ENCODE peak calls at places on chromosomes 5 and 9, in six cellular contexts. One of them, this sample, is unnamed.

GRCh38 chr5:35158627-35159369 is 71.5 kb downstream of the PRLR start:
- DNase-seq in EL: no peak
- DNase-seq in ACHN: no peak
- DNase-seq in GM12892: no peak
- DNase-seq in T-helper 2 cell: no peak
- DNase-seq in activated T-helper 2 cell treated with anti-CD3 and anti-CD28 coated beads, Interferon-gamma antibody, Interleukin-2, Interleukin-4, amounts not matched to agents 10 μg/mL and 5 μg/mL and 100 μg/mL, durations not matched to agents 14 hours and 24 hours and 36 hours: no peak
- DNase-seq in this sample: no peak

GRCh38 chr5:78889759-78890158 is 95.4 kb downstream of the ARSB start:
- DNase-seq in EL: peak; percentile 68
- DNase-seq in ACHN: no peak
- DNase-seq in GM12892: no peak
- DNase-seq in T-helper 2 cell: no peak
- DNase-seq in activated T-helper 2 cell treated with anti-CD3 and anti-CD28 coated beads, Interferon-gamma antibody, Interleukin-2, Interleukin-4, amounts not matched to agents 10 μg/mL and 5 μg/mL and 100 μg/mL, durations not matched to agents 14 hours and 24 hours and 36 hours: no peak
- DNase-seq in this sample: no peak

GRCh38 chr9:96660693-96661248 is 5.7 kb upstream of the PRXL2C start:
- DNase-seq in EL: no peak
- DNase-seq in ACHN: no peak
- DNase-seq in GM12892: no peak
- DNase-seq in T-helper 2 cell: no peak
- DNase-seq in activated T-helper 2 cell treated with anti-CD3 and anti-CD28 coated beads, Interferon-gamma antibody, Interleukin-2, Interleukin-4, amounts not matched to agents 10 μg/mL and 5 μg/mL and 100 μg/mL, durations not matched to agents 14 hours and 24 hours and 36 hours: no peak
- DNase-seq in this sample: no peak

GRCh38 chr9:13278368-13279246 is 885 bp downstream of the MPDZ start:
- DNase-seq in EL: peak; percentile 72
- DNase-seq in ACHN: peak; percentile 66
- DNase-seq in GM12892: no peak
- DNase-seq in T-helper 2 cell: no peak
- DNase-seq in activated T-helper 2 cell treated with anti-CD3 and anti-CD28 coated beads, Interferon-gamma antibody, Interleukin-2, Interleukin-4, amounts not matched to agents 10 μg/mL and 5 μg/mL and 100 μg/mL, durations not matched to agents 14 hours and 24 hours and 36 hours: no peak
- DNase-seq in this sample: peak; percentile 82

GRCh38 chr9:78559449-78559885 is 262.5 kb downstream of the PSAT1 start:
- DNase-seq in EL: peak; percentile 85
- DNase-seq in ACHN: no peak
- DNase-seq in GM12892: no peak
- DNase-seq in T-helper 2 cell: no peak
- DNase-seq in activated T-helper 2 cell treated with anti-CD3 and anti-CD28 coated beads, Interferon-gamma antibody, Interleukin-2, Interleukin-4, amounts not matched to agents 10 μg/mL and 5 μg/mL and 100 μg/mL, durations not matched to agents 14 hours and 24 hours and 36 hours: no peak
- DNase-seq in this sample: no peak

GRCh38 chr5:171867786-171868185 is 82.2 kb downstream of the SMIM23 start:
- DNase-seq in EL: peak; percentile 38
- DNase-seq in ACHN: no peak
- DNase-seq in GM12892: no peak
- DNase-seq in T-helper 2 cell: no peak
- DNase-seq in activated T-helper 2 cell treated with anti-CD3 and anti-CD28 coated beads, Interferon-gamma antibody, Interleukin-2, Interleukin-4, amounts not matched to agents 10 μg/mL and 5 μg/mL and 100 μg/mL, durations not matched to agents 14 hours and 24 hours and 36 hours: no peak
- DNase-seq in this sample: no peak

GRCh38 chr5:127934791-127935256 is 148.7 kb upstream of the SLC12A2 start:
- DNase-seq in EL: peak; percentile 66
- DNase-seq in ACHN: peak; percentile 72
- DNase-seq in GM12892: no peak
- DNase-seq in T-helper 2 cell: no peak
- DNase-seq in activated T-helper 2 cell treated with anti-CD3 and anti-CD28 coated beads, Interferon-gamma antibody, Interleukin-2, Interleukin-4, amounts not matched to agents 10 μg/mL and 5 μg/mL and 100 μg/mL, durations not matched to agents 14 hours and 24 hours and 36 hours: no peak
- DNase-seq in this sample: no peak

GRCh38 chr5:6418679-6419276 is 29.9 kb upstream of the UBE2QL1 start:
- DNase-seq in EL: no peak
- DNase-seq in ACHN: no peak
- DNase-seq in GM12892: no peak
- DNase-seq in T-helper 2 cell: no peak
- DNase-seq in activated T-helper 2 cell treated with anti-CD3 and anti-CD28 coated beads, Interferon-gamma antibody, Interleukin-2, Interleukin-4, amounts not matched to agents 10 μg/mL and 5 μg/mL and 100 μg/mL, durations not matched to agents 14 hours and 24 hours and 36 hours: no peak
- DNase-seq in this sample: no peak

GRCh38 chr9:104177003-104177611 is 83.0 kb downstream of the SMC2 start:
- DNase-seq in EL: peak; percentile 11
- DNase-seq in ACHN: peak; percentile 21
- DNase-seq in GM12892: no peak
- DNase-seq in T-helper 2 cell: no peak
- DNase-seq in activated T-helper 2 cell treated with anti-CD3 and anti-CD28 coated beads, Interferon-gamma antibody, Interleukin-2, Interleukin-4, amounts not matched to agents 10 μg/mL and 5 μg/mL and 100 μg/mL, durations not matched to agents 14 hours and 24 hours and 36 hours: no peak
- DNase-seq in this sample: peak; percentile 7

GRCh38 chr5:1190915-1191314 is 10.5 kb upstream of the SLC6A19 start:
- DNase-seq in EL: no peak
- DNase-seq in ACHN: no peak
- DNase-seq in GM12892: no peak
- DNase-seq in T-helper 2 cell: no peak
- DNase-seq in activated T-helper 2 cell treated with anti-CD3 and anti-CD28 coated beads, Interferon-gamma antibody, Interleukin-2, Interleukin-4, amounts not matched to agents 10 μg/mL and 5 μg/mL and 100 μg/mL, durations not matched to agents 14 hours and 24 hours and 36 hours: no peak
- DNase-seq in this sample: no peak

GRCh38 chr5:148998174-148998797 is 64.6 kb downstream of the SH3TC2 start:
- DNase-seq in EL: peak; percentile 73
- DNase-seq in ACHN: peak; percentile 81
- DNase-seq in GM12892: no peak
- DNase-seq in T-helper 2 cell: peak; percentile 24
- DNase-seq in activated T-helper 2 cell treated with anti-CD3 and anti-CD28 coated beads, Interferon-gamma antibody, Interleukin-2, Interleukin-4, amounts not matched to agents 10 μg/mL and 5 μg/mL and 100 μg/mL, durations not matched to agents 14 hours and 24 hours and 36 hours: no peak
- DNase-seq in this sample: peak; percentile 64

GRCh38 chr5:115377468-115378217 is 81.2 kb upstream of the CCDC112 start:
- DNase-seq in EL: peak; percentile 88
- DNase-seq in ACHN: peak; percentile 58
- DNase-seq in GM12892: no peak
- DNase-seq in T-helper 2 cell: no peak
- DNase-seq in activated T-helper 2 cell treated with anti-CD3 and anti-CD28 coated beads, Interferon-gamma antibody, Interleukin-2, Interleukin-4, amounts not matched to agents 10 μg/mL and 5 μg/mL and 100 μg/mL, durations not matched to agents 14 hours and 24 hours and 36 hours: no peak
- DNase-seq in this sample: peak; percentile 16

GRCh38 chr5:112931473-112931872 is 9.4 kb upstream of the REEP5 start:
- DNase-seq in EL: no peak
- DNase-seq in ACHN: no peak
- DNase-seq in GM12892: no peak
- DNase-seq in T-helper 2 cell: no peak
- DNase-seq in activated T-helper 2 cell treated with anti-CD3 and anti-CD28 coated beads, Interferon-gamma antibody, Interleukin-2, Interleukin-4, amounts not matched to agents 10 μg/mL and 5 μg/mL and 100 μg/mL, durations not matched to agents 14 hours and 24 hours and 36 hours: no peak
- DNase-seq in this sample: peak; percentile 21

GRCh38 chr5:61590473-61590872 is 258.4 kb downstream of the ZSWIM6 start:
- DNase-seq in EL: no peak
- DNase-seq in ACHN: no peak
- DNase-seq in GM12892: no peak
- DNase-seq in T-helper 2 cell: no peak
- DNase-seq in activated T-helper 2 cell treated with anti-CD3 and anti-CD28 coated beads, Interferon-gamma antibody, Interleukin-2, Interleukin-4, amounts not matched to agents 10 μg/mL and 5 μg/mL and 100 μg/mL, durations not matched to agents 14 hours and 24 hours and 36 hours: no peak
- DNase-seq in this sample: no peak

GRCh38 chr5:169299651-169300467 is 1.1 kb downstream of the SLIT3 start:
- DNase-seq in EL: peak; percentile 18
- DNase-seq in ACHN: no peak
- DNase-seq in GM12892: no peak
- DNase-seq in T-helper 2 cell: no peak
- DNase-seq in activated T-helper 2 cell treated with anti-CD3 and anti-CD28 coated beads, Interferon-gamma antibody, Interleukin-2, Interleukin-4, amounts not matched to agents 10 μg/mL and 5 μg/mL and 100 μg/mL, durations not matched to agents 14 hours and 24 hours and 36 hours: no peak
- DNase-seq in this sample: no peak

GRCh38 chr9:2623046-2623865 is 1.7 kb downstream of the VLDLR start:
- DNase-seq in EL: peak; percentile 59
- DNase-seq in ACHN: peak; percentile 87
- DNase-seq in GM12892: no peak
- DNase-seq in T-helper 2 cell: no peak
- DNase-seq in activated T-helper 2 cell treated with anti-CD3 and anti-CD28 coated beads, Interferon-gamma antibody, Interleukin-2, Interleukin-4, amounts not matched to agents 10 μg/mL and 5 μg/mL and 100 μg/mL, durations not matched to agents 14 hours and 24 hours and 36 hours: no peak
- DNase-seq in this sample: peak; percentile 20

GRCh38 chr9:70256123-70256551 is 2.6 kb upstream of the SMC5 start:
- DNase-seq in EL: peak; percentile 83
- DNase-seq in ACHN: no peak
- DNase-seq in GM12892: no peak
- DNase-seq in T-helper 2 cell: no peak
- DNase-seq in activated T-helper 2 cell treated with anti-CD3 and anti-CD28 coated beads, Interferon-gamma antibody, Interleukin-2, Interleukin-4, amounts not matched to agents 10 μg/mL and 5 μg/mL and 100 μg/mL, durations not matched to agents 14 hours and 24 hours and 36 hours: no peak
- DNase-seq in this sample: peak; percentile 33

GRCh38 chr5:135034186-135034962 is at the start of gene PITX1:
- DNase-seq in EL: peak; percentile 65
- DNase-seq in ACHN: no peak
- DNase-seq in GM12892: no peak
- DNase-seq in T-helper 2 cell: no peak
- DNase-seq in activated T-helper 2 cell treated with anti-CD3 and anti-CD28 coated beads, Interferon-gamma antibody, Interleukin-2, Interleukin-4, amounts not matched to agents 10 μg/mL and 5 μg/mL and 100 μg/mL, durations not matched to agents 14 hours and 24 hours and 36 hours: no peak
- DNase-seq in this sample: peak; percentile 46

GRCh38 chr9:19104528-19105282 is 2.0 kb upstream of the HAUS6 start:
- DNase-seq in EL: no peak
- DNase-seq in ACHN: no peak
- DNase-seq in GM12892: no peak
- DNase-seq in T-helper 2 cell: no peak
- DNase-seq in activated T-helper 2 cell treated with anti-CD3 and anti-CD28 coated beads, Interferon-gamma antibody, Interleukin-2, Interleukin-4, amounts not matched to agents 10 μg/mL and 5 μg/mL and 100 μg/mL, durations not matched to agents 14 hours and 24 hours and 36 hours: no peak
- DNase-seq in this sample: no peak

GRCh38 chr5:9885164-9885563 is 255.0 kb upstream of the TAS2R1 start:
- DNase-seq in EL: no peak
- DNase-seq in ACHN: no peak
- DNase-seq in GM12892: no peak
- DNase-seq in T-helper 2 cell: no peak
- DNase-seq in activated T-helper 2 cell treated with anti-CD3 and anti-CD28 coated beads, Interferon-gamma antibody, Interleukin-2, Interleukin-4, amounts not matched to agents 10 μg/mL and 5 μg/mL and 100 μg/mL, durations not matched to agents 14 hours and 24 hours and 36 hours: no peak
- DNase-seq in this sample: no peak

GRCh38 chr5:180563994-180564393 is 27.3 kb downstream of the SCGB3A1 start:
- DNase-seq in EL: no peak
- DNase-seq in ACHN: no peak
- DNase-seq in GM12892: no peak
- DNase-seq in T-helper 2 cell: no peak
- DNase-seq in activated T-helper 2 cell treated with anti-CD3 and anti-CD28 coated beads, Interferon-gamma antibody, Interleukin-2, Interleukin-4, amounts not matched to agents 10 μg/mL and 5 μg/mL and 100 μg/mL, durations not matched to agents 14 hours and 24 hours and 36 hours: no peak
- DNase-seq in this sample: no peak

GRCh38 chr5:68376931-68377330 is 161.4 kb downstream of the PIK3R1 start:
- DNase-seq in EL: no peak
- DNase-seq in ACHN: no peak
- DNase-seq in GM12892: no peak
- DNase-seq in T-helper 2 cell: no peak
- DNase-seq in activated T-helper 2 cell treated with anti-CD3 and anti-CD28 coated beads, Interferon-gamma antibody, Interleukin-2, Interleukin-4, amounts not matched to agents 10 μg/mL and 5 μg/mL and 100 μg/mL, durations not matched to agents 14 hours and 24 hours and 36 hours: no peak
- DNase-seq in this sample: no peak

GRCh38 chr5:160665460-160665859 is 186.6 kb downstream of the ATP10B start:
- DNase-seq in EL: no peak
- DNase-seq in ACHN: no peak
- DNase-seq in GM12892: no peak
- DNase-seq in T-helper 2 cell: no peak
- DNase-seq in activated T-helper 2 cell treated with anti-CD3 and anti-CD28 coated beads, Interferon-gamma antibody, Interleukin-2, Interleukin-4, amounts not matched to agents 10 μg/mL and 5 μg/mL and 100 μg/mL, durations not matched to agents 14 hours and 24 hours and 36 hours: no peak
- DNase-seq in this sample: no peak

GRCh38 chr5:53330491-53330890 is 149.9 kb upstream of the FST start:
- DNase-seq in EL: no peak
- DNase-seq in ACHN: no peak
- DNase-seq in GM12892: no peak
- DNase-seq in T-helper 2 cell: no peak
- DNase-seq in activated T-helper 2 cell treated with anti-CD3 and anti-CD28 coated beads, Interferon-gamma antibody, Interleukin-2, Interleukin-4, amounts not matched to agents 10 μg/mL and 5 μg/mL and 100 μg/mL, durations not matched to agents 14 hours and 24 hours and 36 hours: no peak
- DNase-seq in this sample: no peak

GRCh38 chr5:102858221-102858620 is 103.1 kb downstream of the PAM start:
- DNase-seq in EL: no peak
- DNase-seq in ACHN: no peak
- DNase-seq in GM12892: no peak
- DNase-seq in T-helper 2 cell: no peak
- DNase-seq in activated T-helper 2 cell treated with anti-CD3 and anti-CD28 coated beads, Interferon-gamma antibody, Interleukin-2, Interleukin-4, amounts not matched to agents 10 μg/mL and 5 μg/mL and 100 μg/mL, durations not matched to agents 14 hours and 24 hours and 36 hours: no peak
- DNase-seq in this sample: peak; percentile 41

GRCh38 chr9:110283736-110284135 is 27.4 kb upstream of the TXN start:
- DNase-seq in EL: no peak
- DNase-seq in ACHN: no peak
- DNase-seq in GM12892: no peak
- DNase-seq in T-helper 2 cell: no peak
- DNase-seq in activated T-helper 2 cell treated with anti-CD3 and anti-CD28 coated beads, Interferon-gamma antibody, Interleukin-2, Interleukin-4, amounts not matched to agents 10 μg/mL and 5 μg/mL and 100 μg/mL, durations not matched to agents 14 hours and 24 hours and 36 hours: no peak
- DNase-seq in this sample: no peak

GRCh38 chr9:126563556-126563955 is 50.2 kb upstream of the LMX1B start:
- DNase-seq in EL: no peak
- DNase-seq in ACHN: peak; percentile 1
- DNase-seq in GM12892: no peak
- DNase-seq in T-helper 2 cell: no peak
- DNase-seq in activated T-helper 2 cell treated with anti-CD3 and anti-CD28 coated beads, Interferon-gamma antibody, Interleukin-2, Interleukin-4, amounts not matched to agents 10 μg/mL and 5 μg/mL and 100 μg/mL, durations not matched to agents 14 hours and 24 hours and 36 hours: no peak
- DNase-seq in this sample: no peak

GRCh38 chr5:172800088-172800551 is 29.1 kb upstream of the DUSP1 start:
- DNase-seq in EL: peak; percentile 98
- DNase-seq in ACHN: no peak
- DNase-seq in GM12892: no peak
- DNase-seq in T-helper 2 cell: no peak
- DNase-seq in activated T-helper 2 cell treated with anti-CD3 and anti-CD28 coated beads, Interferon-gamma antibody, Interleukin-2, Interleukin-4, amounts not matched to agents 10 μg/mL and 5 μg/mL and 100 μg/mL, durations not matched to agents 14 hours and 24 hours and 36 hours: no peak
- DNase-seq in this sample: no peak

GRCh38 chr5:27706832-27707231 is 668.4 kb upstream of the CDH9 start:
- DNase-seq in EL: no peak
- DNase-seq in ACHN: peak; percentile 26
- DNase-seq in GM12892: no peak
- DNase-seq in T-helper 2 cell: no peak
- DNase-seq in activated T-helper 2 cell treated with anti-CD3 and anti-CD28 coated beads, Interferon-gamma antibody, Interleukin-2, Interleukin-4, amounts not matched to agents 10 μg/mL and 5 μg/mL and 100 μg/mL, durations not matched to agents 14 hours and 24 hours and 36 hours: no peak
- DNase-seq in this sample: no peak

This sample was measured in A673.